ENCODE peak calls at places on chromosomes 5 and 9, in five cellular contexts. H is NB4, W is NCI-H1092, C is iris pigment epithelial cell, U is C1 segment of cervical spinal cord. Q is an unnamed sample.

GRCh38 chr9:97983524-97984187 is 515 bp downstream of the ANP32B start:
- DNase-seq in H (peak), W (peak), C (peak), U (peak), Q (peak)

GRCh38 chr5:45750574-45750973 is 54.4 kb upstream of the HCN1 start:
- DNase-seq in H (no peak), W (no peak), C (no peak), U (no peak), Q (no peak)

GRCh38 chr9:133471551-133472276 is 7.2 kb downstream of the SLC2A6 start:
- DNase-seq in H (no peak), W (no peak), C (no peak), U (no peak), Q (no peak)

GRCh38 chr5:96026334-96027065 is 64.8 kb upstream of the ELL2 start:
- DNase-seq in H (no peak), W (no peak), C (peak), U (no peak), Q (no peak)

GRCh38 chr5:126031989-126032716 is 391.1 kb upstream of the GRAMD2B start:
- DNase-seq in H (no peak), W (no peak), C (peak), U (no peak), Q (no peak)

GRCh38 chr9:1208185-1208584 is 158.0 kb downstream of the DMRT2 start:
- DNase-seq in H (no peak), W (no peak), C (peak), U (no peak), Q (no peak)

GRCh38 chr9:21144620-21145019 is 3.0 kb upstream of the IFNW1 start:
- DNase-seq in H (peak), W (no peak), C (no peak), U (no peak), Q (no peak)

GRCh38 chr5:170857066-170857465 is 4.8 kb upstream of the RANBP17 start:
- DNase-seq in H (no peak), W (no peak), C (no peak), U (no peak), Q (no peak)

GRCh38 chr5:78587775-78588291 is 60.7 kb downstream of the LHFPL2 start:
- DNase-seq in H (peak), W (no peak), C (peak), U (no peak), Q (no peak)

GRCh38 chr9:105678781-105679180 is 15.6 kb upstream of the TMEM38B start:
- DNase-seq in H (no peak), W (no peak), C (no peak), U (no peak), Q (no peak)

GRCh38 chr9:96056221-96056620 is 180.7 kb downstream of the ERCC6L2 start:
- DNase-seq in H (no peak), W (no peak), C (no peak), U (no peak), Q (no peak)

GRCh38 chr5:177393990-177394389 is 6.5 kb downstream of the PFN3 start:
- DNase-seq in H (no peak), W (no peak), C (no peak), U (no peak), Q (no peak)

GRCh38 chr5:113448224-113448623 is 13.4 kb upstream of the TSSK1B start:
- DNase-seq in H (no peak), W (no peak), C (no peak), U (no peak), Q (no peak)

GRCh38 chr5:139294372-139295165 is 1.0 kb downstream of the MATR3 start:
- DNase-seq in H (peak), W (peak), C (peak), U (peak), Q (peak)

GRCh38 chr9:113737414-113738271 is 138.5 kb upstream of the ZNF618 start:
- DNase-seq in H (peak), W (peak), C (peak), U (no peak), Q (no peak)

GRCh38 chr5:160792281-160792680 is 59.7 kb downstream of the ATP10B start:
- DNase-seq in H (peak), W (no peak), C (no peak), U (no peak), Q (no peak)

GRCh38 chr9:93945400-93946337 is 9.5 kb downstream of the BARX1 start:
- DNase-seq in H (peak), W (no peak), C (no peak), U (no peak), Q (no peak)

GRCh38 chr5:6365977-6366590 is 12.3 kb downstream of the MED10 start:
- DNase-seq in H (peak), W (no peak), C (no peak), U (no peak), Q (no peak)

GRCh38 chr9:110844121-110844520 is 175.5 kb downstream of the MUSK start:
- DNase-seq in H (no peak), W (no peak), C (peak), U (no peak), Q (no peak)

GRCh38 chr5:118891252-118891651 is 97.1 kb downstream of the DTWD2 start:
- DNase-seq in H (no peak), W (peak), C (no peak), U (no peak), Q (no peak)

GRCh38 chr9:100020121-100020780 is 78.5 kb downstream of the ERP44 start:
- DNase-seq in H (no peak), W (no peak), C (peak), U (no peak), Q (no peak)

GRCh38 chr5:115262066-115262404 is 642 bp downstream of the PGGT1B start:
- DNase-seq in H (peak), W (no peak), C (peak), U (no peak), Q (no peak)

GRCh38 chr5:76145945-76146344 is 62.8 kb downstream of the SV2C start:
- DNase-seq in H (peak), W (no peak), C (peak), U (no peak), Q (no peak)

GRCh38 chr5:151764801-151765200 is 6.4 kb upstream of the ATOX1 start:
- DNase-seq in H (no peak), W (no peak), C (no peak), U (no peak), Q (no peak)

GRCh38 chr5:17343675-17344074 is 126.2 kb downstream of the BASP1 start:
- DNase-seq in H (peak), W (no peak), C (peak), U (no peak), Q (no peak)

GRCh38 chr5:59174248-59174844 is 591.5 kb downstream of the RAB3C start:
- DNase-seq in H (peak), W (no peak), C (peak), U (no peak), Q (no peak)

GRCh38 chr5:117748336-117748735 is 1173.7 kb upstream of the SEMA6A start:
- DNase-seq in H (no peak), W (no peak), C (no peak), U (no peak), Q (no peak)

GRCh38 chr5:55338810-55339243 is 31.0 kb downstream of the MTREX start:
- DNase-seq in H (no peak), W (no peak), C (no peak), U (no peak), Q (no peak)

GRCh38 chr9:86096382-86096781 is 3.0 kb downstream of the GOLM1 start:
- DNase-seq in H (no peak), W (no peak), C (peak), U (no peak), Q (no peak)

GRCh38 chr5:95725071-95725820 is 5.9 kb upstream of the RHOBTB3 start:
- DNase-seq in H (peak), W (no peak), C (no peak), U (no peak), Q (no peak)

GRCh38 chr9:135225619-135226228 is 138.3 kb downstream of the OLFM1 start:
- DNase-seq in H (no peak), W (no peak), C (no peak), U (no peak), Q (no peak)

GRCh38 chr9:78828521-78828920 is 531.6 kb downstream of the PSAT1 start:
- DNase-seq in H (no peak), W (peak), C (no peak), U (no peak), Q (no peak)

GRCh38 chr9:99015448-99015847 is 71.7 kb downstream of the COL15A1 start:
- DNase-seq in H (no peak), W (no peak), C (no peak), U (no peak), Q (no peak)

GRCh38 chr5:74767579-74767913 is 497 bp downstream of the NSA2 start:
- DNase-seq in H (peak), W (no peak), C (peak), U (no peak), Q (no peak)

GRCh38 chr9:122642226-122642625 is 15.2 kb downstream of the OR1B1 start:
- DNase-seq in H (peak), W (no peak), C (peak), U (no peak), Q (no peak)